ENCODE peak calls at places on chromosome 11, in six cellular contexts. One of them, this sample, is unnamed.

GRCh38 chr11:96263361-96263763 is 79.6 kb downstream of the MAML2 start:
- DNase-seq in sigmoid colon: no peak
- DNase-seq in brain microvascular endothelial cell: no peak
- DNase-seq in thoracic aorta: no peak
- DNase-seq in neural crest cell: no peak
- DNase-seq in Calu3: no peak
- DNase-seq in this sample: no peak

GRCh38 chr11:68950268-68950667 is 30.5 kb downstream of the MRGPRD start:
- DNase-seq in sigmoid colon: no peak
- DNase-seq in brain microvascular endothelial cell: no peak
- DNase-seq in thoracic aorta: no peak
- DNase-seq in neural crest cell: peak; percentile 16
- DNase-seq in Calu3: no peak
- DNase-seq in this sample: no peak

GRCh38 chr11:127182586-127183203 is 182.1 kb upstream of the KIRREL3 start:
- DNase-seq in sigmoid colon: no peak
- DNase-seq in brain microvascular endothelial cell: no peak
- DNase-seq in thoracic aorta: no peak
- DNase-seq in neural crest cell: no peak
- DNase-seq in Calu3: no peak
- DNase-seq in this sample: no peak

GRCh38 chr11:33256031-33256807 is 962 bp upstream of the HIPK3 start:
- DNase-seq in sigmoid colon: no peak
- DNase-seq in brain microvascular endothelial cell: no peak
- DNase-seq in thoracic aorta: no peak
- DNase-seq in neural crest cell: no peak
- DNase-seq in Calu3: peak; percentile 6
- DNase-seq in this sample: no peak

GRCh38 chr11:60422609-60423008 is 6.8 kb upstream of the MS4A5 start:
- DNase-seq in sigmoid colon: no peak
- DNase-seq in brain microvascular endothelial cell: no peak
- DNase-seq in thoracic aorta: no peak
- DNase-seq in neural crest cell: no peak
- DNase-seq in Calu3: no peak
- DNase-seq in this sample: no peak

GRCh38 chr11:126829716-126830115 is 170.9 kb downstream of the KIRREL3 start:
- DNase-seq in sigmoid colon: no peak
- DNase-seq in brain microvascular endothelial cell: no peak
- DNase-seq in thoracic aorta: no peak
- DNase-seq in neural crest cell: no peak
- DNase-seq in Calu3: no peak
- DNase-seq in this sample: no peak

GRCh38 chr11:2770556-2771301 is 70.9 kb upstream of the KCNQ1OT1 start:
- DNase-seq in sigmoid colon: peak; percentile 58
- DNase-seq in brain microvascular endothelial cell: no peak
- DNase-seq in thoracic aorta: no peak
- DNase-seq in neural crest cell: no peak
- DNase-seq in Calu3: no peak
- DNase-seq in this sample: no peak

GRCh38 chr11:68053117-68053516 is 14.3 kb downstream of the TCIRG1 start:
- DNase-seq in sigmoid colon: no peak
- DNase-seq in brain microvascular endothelial cell: no peak
- DNase-seq in thoracic aorta: no peak
- DNase-seq in neural crest cell: no peak
- DNase-seq in Calu3: no peak
- DNase-seq in this sample: no peak

GRCh38 chr11:79304599-79305212 is 136.1 kb downstream of the TENM4 start:
- DNase-seq in sigmoid colon: no peak
- DNase-seq in brain microvascular endothelial cell: no peak
- DNase-seq in thoracic aorta: no peak
- DNase-seq in neural crest cell: no peak
- DNase-seq in Calu3: no peak
- DNase-seq in this sample: no peak

GRCh38 chr11:72814139-72814830 is at the start of gene ATG16L2:
- DNase-seq in sigmoid colon: peak; percentile 93
- DNase-seq in brain microvascular endothelial cell: peak; percentile 65
- DNase-seq in thoracic aorta: no peak
- DNase-seq in neural crest cell: peak; percentile 85
- DNase-seq in Calu3: peak; percentile 94
- DNase-seq in this sample: no peak
- TF ChIP-seq CTCF in sigmoid colon: no peak
- TF ChIP-seq CTCF in brain microvascular endothelial cell: no peak
- TF ChIP-seq CTCF in thoracic aorta: peak; percentile 38
- TF ChIP-seq CTCF in neural crest cell: peak; percentile 40
- TF ChIP-seq CTCF in Calu3: no peak
- TF ChIP-seq CTCF in this sample: peak; percentile 21

GRCh38 chr11:122578168-122578825 is 77.2 kb upstream of the UBASH3B start:
- DNase-seq in sigmoid colon: no peak
- DNase-seq in brain microvascular endothelial cell: peak; percentile 13
- DNase-seq in thoracic aorta: no peak
- DNase-seq in neural crest cell: no peak
- DNase-seq in Calu3: no peak
- DNase-seq in this sample: no peak
- TF ChIP-seq CTCF in sigmoid colon: no peak
- TF ChIP-seq CTCF in brain microvascular endothelial cell: peak; percentile 27
- TF ChIP-seq CTCF in thoracic aorta: no peak
- TF ChIP-seq CTCF in neural crest cell: no peak
- TF ChIP-seq CTCF in Calu3: no peak
- TF ChIP-seq CTCF in this sample: no peak

GRCh38 chr11:18790820-18791174 is 801 bp downstream of the PTPN5 start:
- DNase-seq in sigmoid colon: no peak
- DNase-seq in brain microvascular endothelial cell: no peak
- DNase-seq in thoracic aorta: no peak
- DNase-seq in neural crest cell: peak; percentile 4
- DNase-seq in Calu3: no peak
- DNase-seq in this sample: no peak
- TF ChIP-seq CTCF in sigmoid colon: no peak
- TF ChIP-seq CTCF in brain microvascular endothelial cell: no peak
- TF ChIP-seq CTCF in thoracic aorta: no peak
- TF ChIP-seq CTCF in neural crest cell: no peak
- TF ChIP-seq CTCF in Calu3: no peak
- TF ChIP-seq CTCF in this sample: no peak

GRCh38 chr11:72222907-72223614 is 1.5 kb upstream of the INPPL1 start:
- DNase-seq in sigmoid colon: peak; percentile 98
- DNase-seq in brain microvascular endothelial cell: peak; percentile 83
- DNase-seq in thoracic aorta: peak; percentile 87
- DNase-seq in neural crest cell: peak; percentile 92
- DNase-seq in Calu3: peak; percentile 95
- DNase-seq in this sample: no peak
- TF ChIP-seq CTCF in sigmoid colon: peak; percentile 24
- TF ChIP-seq CTCF in brain microvascular endothelial cell: peak; percentile 30
- TF ChIP-seq CTCF in thoracic aorta: peak; percentile 14
- TF ChIP-seq CTCF in neural crest cell: no peak
- TF ChIP-seq CTCF in Calu3: peak; percentile 29
- TF ChIP-seq CTCF in this sample: peak; percentile 35

GRCh38 chr11:123429851-123430735 is at the start of gene GRAMD1B:
- DNase-seq in sigmoid colon: no peak
- DNase-seq in brain microvascular endothelial cell: peak; percentile 66
- DNase-seq in thoracic aorta: no peak
- DNase-seq in neural crest cell: peak; percentile 66
- DNase-seq in Calu3: peak; percentile 2
- DNase-seq in this sample: peak; percentile 71
- TF ChIP-seq CTCF in sigmoid colon: no peak
- TF ChIP-seq CTCF in brain microvascular endothelial cell: peak; percentile 49
- TF ChIP-seq CTCF in thoracic aorta: no peak
- TF ChIP-seq CTCF in neural crest cell: peak; percentile 27
- TF ChIP-seq CTCF in Calu3: no peak
- TF ChIP-seq CTCF in this sample: peak; percentile 44

This sample was measured in AG04449.